ENCODE peak calls at places on chromosomes 12 and 14, in ten cellular contexts. I, U, W, O, R, Y, P, K, M and T are unnamed samples.

GRCh38 chr12:109987615-109988014 is 8.6 kb downstream of the GIT2 start:
- DNase-seq in K (no peak), I (no peak), R (no peak), Y (no peak), M (no peak), P (no peak), U (no peak), O (no peak), W (no peak), T (no peak)

GRCh38 chr14:54683882-54684794 is 117.2 kb downstream of the SAMD4A start:
- DNase-seq in R (no peak), U (peak), I (peak), P (no peak), M (no peak), Y (peak), K (peak), O (no peak), W (no peak), T (no peak)

GRCh38 chr14:104004849-104005248 is 62.5 kb upstream of the RD3L start:
- DNase-seq in M (no peak), P (no peak), U (no peak), Y (no peak), W (no peak), I (no peak), K (no peak), O (no peak), R (no peak), T (no peak)

GRCh38 chr12:102675672-102676071 is 195.3 kb upstream of the IGF1 start:
- DNase-seq in P (no peak), O (no peak), W (no peak), I (no peak), U (no peak), R (no peak), K (no peak), Y (no peak), M (no peak), T (no peak)

GRCh38 chr14:59086241-59086899 is 102.1 kb upstream of the DAAM1 start:
- DNase-seq in P (no peak), W (no peak), R (no peak), I (no peak), M (no peak), K (no peak), Y (no peak), O (no peak), U (peak), T (no peak)

GRCh38 chr12:53500119-53500775 is 836 bp upstream of the TARBP2 start:
- DNase-seq in R (no peak), O (peak), W (no peak), I (no peak), K (peak), U (peak), M (peak), Y (peak), P (peak), T (no peak)

GRCh38 chr14:59281613-59282012 is 93.1 kb downstream of the DAAM1 start:
- DNase-seq in I (no peak), O (no peak), P (no peak), M (no peak), K (no peak), W (no peak), U (no peak), R (no peak), Y (no peak), T (no peak)

GRCh38 chr12:112148031-112148513 is 22.7 kb downstream of the TRAFD1 start:
- DNase-seq in M (peak), I (peak), P (peak), K (no peak), W (no peak), U (no peak), O (no peak), Y (no peak), R (peak), T (no peak)

GRCh38 chr14:60175255-60175902 is 10.2 kb upstream of the DHRS7 start:
- DNase-seq in W (no peak), O (no peak), M (no peak), I (no peak), Y (no peak), K (no peak), U (no peak), R (no peak), P (no peak), T (no peak)

GRCh38 chr12:95848575-95849388 is 10.0 kb upstream of the SNRPF start:
- DNase-seq in R (no peak), U (peak), K (no peak), M (peak), O (no peak), W (no peak), I (peak), P (no peak), Y (no peak), T (no peak)
- TF ChIP-seq CTCF in R (peak), U (peak), K (no peak), M (peak), O (no peak), W (no peak), I (peak), P (peak), Y (no peak), T (no peak)

DNA sequence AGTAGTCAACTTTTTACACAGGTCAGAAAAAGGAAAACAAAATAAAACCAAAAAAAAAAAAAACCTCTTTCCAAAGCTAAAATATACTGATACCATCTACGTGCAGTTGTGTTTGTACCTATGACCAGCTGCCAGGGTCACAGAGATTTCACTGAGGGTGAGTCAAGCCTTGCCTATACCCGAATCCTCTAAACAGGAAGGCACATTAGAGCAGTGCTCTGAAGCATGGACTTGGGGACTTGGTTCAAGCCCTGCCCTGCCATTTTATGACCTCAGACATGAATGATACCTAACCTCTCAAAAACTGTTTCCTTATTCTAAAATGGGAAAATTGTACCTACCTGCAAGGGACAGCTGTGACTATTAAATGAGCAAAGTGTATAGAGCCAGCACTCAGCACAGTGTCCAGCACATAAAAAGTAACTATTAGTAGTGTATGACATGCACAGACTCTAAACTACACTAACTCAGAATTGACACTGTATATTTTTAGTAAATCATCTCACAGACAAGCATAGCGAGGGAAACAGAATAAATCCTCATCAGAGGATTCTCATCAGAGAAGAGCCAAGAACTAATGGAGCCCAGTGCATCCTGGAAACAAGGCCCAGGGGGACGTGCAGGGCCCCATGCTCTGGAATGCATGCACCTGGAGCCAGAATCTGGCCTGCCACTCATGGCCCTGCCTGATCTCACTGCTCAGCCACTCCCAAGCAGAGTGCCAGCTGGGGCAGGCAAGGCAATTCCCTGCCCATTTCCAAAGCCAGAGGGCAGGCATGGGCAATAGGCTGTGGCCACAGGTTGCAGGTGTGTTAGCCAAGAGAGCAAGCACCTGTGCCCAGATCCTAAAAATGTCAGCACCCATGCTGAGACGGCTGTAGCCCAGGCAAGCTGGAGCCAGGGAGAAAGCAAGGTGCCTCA is 57.0 kb downstream of the NT5DC3 start:
- DNase-seq in I (no peak), W (no peak), O (no peak), R (no peak), K (no peak), U (no peak), Y (peak), P (no peak), M (no peak), T (no peak)
- TF ChIP-seq CTCF in I (no peak), W (no peak), O (no peak), R (no peak), K (no peak), U (no peak), Y (peak), P (peak), M (no peak), T (no peak)

GRCh38 chr14:24085215-24085614 is 8.9 kb upstream of the PCK2 start:
- DNase-seq in P (no peak), U (no peak), W (no peak), M (no peak), K (no peak), Y (no peak), R (no peak), I (no peak), O (no peak), T (no peak)
- TF ChIP-seq CTCF in P (no peak), U (no peak), W (no peak), M (no peak), K (no peak), Y (no peak), R (no peak), I (no peak), O (no peak), T (no peak)

GRCh38 chr12:108644743-108645120 is 11.0 kb upstream of the SELPLG start:
- DNase-seq in U (no peak), R (no peak), I (no peak), W (no peak), Y (no peak), K (no peak), P (no peak), M (no peak), O (no peak), T (no peak)
- TF ChIP-seq CTCF in U (no peak), R (no peak), I (no peak), W (no peak), Y (no peak), K (no peak), P (no peak), M (no peak), O (no peak), T (no peak)